ENCODE peak calls at places on chromosomes 13 and 19, in seven cellular contexts. W is A549, M is ovary, A is IMR-90, T is Panc1, E is left lung, H is ascending aorta. B is an unnamed sample.

GRCh38 chr19:39913682-39914333 is 20.6 kb downstream of the FCGBP start:
- DNase-seq in W (no peak), M (no peak), A (no peak), T (no peak), E (no peak), H (no peak), B (peak; percentile 74)

GRCh38 chr13:30880756-30881155 is 25.3 kb upstream of the MEDAG start:
- DNase-seq in W (peak; percentile 12), M (no peak), A (peak; percentile 97), T (no peak), E (no peak), H (peak; percentile 82), B (no peak)

GRCh38 chr13:50484472-50485113 is 358.9 kb downstream of the DLEU7 start:
- DNase-seq in W (no peak), M (no peak), A (no peak), T (no peak), E (no peak), H (no peak), B (no peak)

GRCh38 chr19:16661480-16662034 is 618 bp downstream of the TMEM38A start:
- DNase-seq in W (no peak), M (peak; percentile 56), A (no peak), T (no peak), E (peak; percentile 36), H (peak; percentile 69), B (peak; percentile 61)

GRCh38 chr13:26679945-26680516 is 80.6 kb downstream of the GPR12 start:
- DNase-seq in W (no peak), M (no peak), A (peak; percentile 54), T (no peak), E (no peak), H (no peak), B (no peak)

GRCh38 chr19:11496391-11497163 is 9.1 kb downstream of the ZNF653 start:
- DNase-seq in W (peak; percentile 55), M (peak; percentile 63), A (peak; percentile 86), T (no peak), E (peak; percentile 52), H (peak; percentile 82), B (peak; percentile 74)

GRCh38 chr13:37540228-37540627 is 58.3 kb downstream of the POSTN start:
- DNase-seq in W (no peak), M (no peak), A (peak; percentile 89), T (no peak), E (no peak), H (no peak), B (no peak)

GRCh38 chr13:100506154-100506553 is 82.4 kb downstream of the GGACT start:
- DNase-seq in W (no peak), M (no peak), A (no peak), T (no peak), E (no peak), H (no peak), B (no peak)

GRCh38 chr19:36528921-36529518 is 949 bp upstream of the ZNF260 start:
- DNase-seq in W (peak; percentile 49), M (no peak), A (no peak), T (no peak), E (no peak), H (no peak), B (peak; percentile 25)

GRCh38 chr13:109778102-109778542 is 8.3 kb downstream of the IRS2 start:
- DNase-seq in W (no peak), M (no peak), A (peak; percentile 39), T (peak; percentile 41), E (no peak), H (no peak), B (no peak)

DNA sequence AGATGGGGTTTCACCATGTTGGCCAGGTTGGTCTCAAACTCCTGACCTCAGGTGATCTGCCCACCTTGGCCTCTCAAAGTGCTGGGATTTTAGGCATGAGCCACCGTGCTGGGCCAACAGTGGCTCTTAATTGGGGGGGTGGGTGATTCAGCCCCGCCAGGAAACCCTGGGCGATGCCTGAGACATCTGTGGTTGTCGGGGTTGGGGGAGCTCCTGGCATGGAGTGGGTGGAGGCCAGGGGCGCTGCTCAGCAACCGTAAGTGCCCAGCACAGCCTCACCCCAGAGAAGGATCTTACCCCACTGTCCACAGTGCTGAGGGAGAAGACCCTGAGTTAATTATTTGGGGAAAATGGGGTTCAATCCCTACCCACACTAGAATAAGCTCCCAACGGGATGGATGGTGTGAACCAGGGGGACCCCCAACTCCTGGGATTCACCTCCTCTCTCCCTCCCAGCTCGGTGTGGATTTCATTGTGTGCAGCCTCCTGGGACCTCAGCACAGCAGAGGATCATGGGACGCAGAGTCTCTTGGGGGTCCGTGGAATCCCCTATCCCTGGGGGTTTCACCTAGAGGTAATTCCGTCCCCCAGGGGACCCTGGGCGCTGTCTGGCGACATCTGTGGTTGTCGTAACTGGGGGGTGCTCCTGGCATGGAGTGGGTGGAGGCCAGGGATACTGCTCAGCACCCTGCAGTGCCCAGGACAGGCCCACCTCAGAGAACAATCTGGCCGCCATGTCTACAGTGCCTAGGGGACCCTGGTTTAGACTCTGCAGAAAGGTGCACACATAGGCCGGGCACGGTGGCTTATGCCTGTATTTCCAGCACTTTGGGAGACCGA is 68.9 kb downstream of the GADD45B start:
- DNase-seq in W (no peak), M (no peak), A (no peak), T (no peak), E (peak; percentile 31), H (no peak), B (no peak)
- H3K4me1 ChIP-seq in W (peaks cover 60% of the 10 kb centered on the region), M (peaks cover 12% of the 10 kb centered on the region), A (peaks cover 33% of the 10 kb centered on the region), T (peaks cover 66% of the 10 kb centered on the region), E (peaks cover 39% of the 10 kb centered on the region), H (peaks cover 39% of the 10 kb centered on the region), B (peaks cover 26% of the 10 kb centered on the region)

DNA sequence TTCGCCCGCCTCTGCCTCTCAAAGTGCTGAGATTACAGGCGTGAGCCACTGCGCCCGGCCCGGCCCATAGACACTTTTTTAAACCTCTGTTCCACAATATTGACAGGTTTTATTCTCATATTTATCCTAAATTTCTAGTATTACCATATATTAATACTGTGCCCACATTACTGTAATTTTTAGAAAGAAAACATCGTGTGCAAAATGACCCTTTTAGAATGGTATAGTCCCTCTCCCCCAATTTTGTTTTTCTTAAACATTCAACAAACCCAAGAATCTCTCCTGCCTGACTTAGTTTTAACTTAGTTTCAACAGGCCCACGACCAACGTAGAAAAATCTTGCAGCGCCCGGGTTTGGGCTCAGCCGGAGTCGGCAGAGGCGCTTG is 9.1 kb downstream of the CDX2 start:
- DNase-seq in W (no peak), M (no peak), A (no peak), T (no peak), E (no peak), H (no peak), B (no peak)
- H3K4me3 ChIP-seq in W (peak overlapping the region; percentile 58), M (no peak overlapping the region), A (no peak overlapping the region), T (peak overlapping the region; percentile 40), E (no peak overlapping the region), H (peak overlapping the region; percentile 28), B (no peak overlapping the region)

GRCh38 chr13:46491641-46492040 is 61.3 kb upstream of the LRCH1 start:
- DNase-seq in W (no peak), M (no peak), A (no peak), T (no peak), E (no peak), H (no peak), B (no peak)

GRCh38 chr13:46487748-46488147 is 65.2 kb upstream of the LRCH1 start:
- DNase-seq in W (no peak), M (no peak), A (no peak), T (no peak), E (no peak), H (no peak), B (no peak)

GRCh38 chr13:46489586-46490023 is 63.4 kb upstream of the LRCH1 start:
- DNase-seq in W (no peak), M (no peak), A (peak; percentile 67), T (no peak), E (no peak), H (peak; percentile 94), B (no peak)

GRCh38 chr13:46492946-46493345 is 60.0 kb upstream of the LRCH1 start:
- DNase-seq in W (peak; percentile 11), M (no peak), A (peak; percentile 48), T (no peak), E (no peak), H (no peak), B (peak; percentile 49)

GRCh38 chr13:46490129-46490528 is 62.8 kb upstream of the LRCH1 start:
- DNase-seq in W (no peak), M (no peak), A (no peak), T (no peak), E (no peak), H (no peak), B (no peak)
- TF ChIP-seq CTCF in W (no peak), M (no peak), A (no peak), T (no peak), E (no peak), H (no peak), B (no peak)

DNA sequence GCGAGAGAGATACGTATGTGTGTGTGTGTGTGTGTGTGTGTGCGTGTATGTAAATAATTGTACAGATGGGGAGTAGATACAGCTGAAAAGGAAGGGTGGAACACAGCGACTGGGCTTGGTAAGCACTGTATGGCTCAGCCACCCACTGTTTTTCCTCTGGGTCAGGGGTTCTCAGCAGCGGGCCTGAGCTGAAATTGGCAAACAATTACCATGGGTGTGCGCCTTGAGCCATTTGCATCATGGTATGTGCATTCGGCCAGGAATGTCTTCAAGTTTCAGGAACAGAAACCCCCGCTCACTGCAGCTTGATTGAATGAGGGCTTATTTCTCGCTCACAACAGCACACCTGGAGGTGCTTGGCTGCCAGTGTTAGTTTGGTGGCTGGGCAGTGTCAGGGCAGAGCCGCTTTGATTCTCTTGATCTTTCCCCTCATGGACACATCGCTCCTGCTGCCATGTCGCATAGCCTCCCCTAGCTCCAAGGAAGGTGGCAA is 126.7 kb downstream of the SIPA1L3 start:
- DNase-seq in W (no peak), M (no peak), A (no peak), T (no peak), E (no peak), H (no peak), B (peak; percentile 19)
- H3K4me1 ChIP-seq in W (peaks cover 22% of the 10 kb centered on the region), M (peaks cover 7% of the 10 kb centered on the region), A (peaks cover 38% of the 10 kb centered on the region), T (no peaks in the 10 kb centered on the region), E (no peaks in the 10 kb centered on the region), H (no peaks in the 10 kb centered on the region), B (no peaks in the 10 kb centered on the region)

GRCh38 chr19:35284153-35285140 is 2.1 kb downstream of the HAMP start:
- DNase-seq in W (no peak), M (no peak), A (no peak), T (no peak), E (no peak), H (no peak), B (no peak)
- H3K4me3 ChIP-seq in W (no peak overlapping the region), M (no peak overlapping the region), A (no peak overlapping the region), T (no peak overlapping the region), E (no peak overlapping the region), H (no peak overlapping the region), B (no peak overlapping the region)

GRCh38 chr19:49913720-49914119 is 15.3 kb upstream of the ATF5 start:
- DNase-seq in W (no peak), M (no peak), A (no peak), T (no peak), E (no peak), H (no peak), B (no peak)

GRCh38 chr19:49916839-49917733 is 11.9 kb upstream of the ATF5 start:
- DNase-seq in W (no peak), M (no peak), A (no peak), T (no peak), E (no peak), H (no peak), B (no peak)

GRCh38 chr19:49912965-49913685 is 15.9 kb upstream of the ATF5 start:
- DNase-seq in W (no peak), M (peak; percentile 56), A (peak; percentile 44), T (no peak), E (no peak), H (no peak), B (no peak)

GRCh38 chr19:49918089-49918488 is 10.9 kb upstream of the ATF5 start:
- DNase-seq in W (no peak), M (no peak), A (no peak), T (no peak), E (no peak), H (no peak), B (no peak)

GRCh38 chr19:49915271-49915670 is 13.7 kb upstream of the ATF5 start:
- DNase-seq in W (no peak), M (no peak), A (no peak), T (no peak), E (no peak), H (no peak), B (no peak)
- TF ChIP-seq CTCF in W (no peak), M (no peak), A (no peak), T (no peak), E (no peak), H (no peak), B (no peak)